ENCODE peak calls at places on chromosomes 11 and 22, in nine cellular contexts. One of them, this sample, is unnamed.

GRCh38 chr11:68890490-68891231 is 13.0 kb downstream of the MRPL21 start:
- DNase-seq in CD8-positive, alpha-beta T cell: no peak
- DNase-seq in HFFc6: peak
- DNase-seq in psoas muscle: peak
- DNase-seq in lower lobe of right lung: peak
- DNase-seq in nephron progenitor cell: no peak
- DNase-seq in tibial nerve: peak
- DNase-seq in type B pancreatic cell: no peak
- DNase-seq in thoracic aorta: peak
- DNase-seq in this sample: peak

GRCh38 chr22:49042066-49042465 is 785.6 kb downstream of the BRD1 start:
- DNase-seq in CD8-positive, alpha-beta T cell: no peak
- DNase-seq in HFFc6: no peak
- DNase-seq in psoas muscle: no peak
- DNase-seq in lower lobe of right lung: no peak
- DNase-seq in nephron progenitor cell: no peak
- DNase-seq in tibial nerve: no peak
- DNase-seq in type B pancreatic cell: no peak
- DNase-seq in thoracic aorta: no peak
- DNase-seq in this sample: no peak

GRCh38 chr11:46247664-46248063 is 29.8 kb upstream of the CREB3L1 start:
- DNase-seq in CD8-positive, alpha-beta T cell: no peak
- DNase-seq in HFFc6: no peak
- DNase-seq in psoas muscle: no peak
- DNase-seq in lower lobe of right lung: no peak
- DNase-seq in nephron progenitor cell: peak
- DNase-seq in tibial nerve: no peak
- DNase-seq in type B pancreatic cell: no peak
- DNase-seq in thoracic aorta: no peak
- DNase-seq in this sample: no peak

GRCh38 chr11:17008099-17008498 is 6.1 kb downstream of the PLEKHA7 start:
- DNase-seq in CD8-positive, alpha-beta T cell: no peak
- DNase-seq in HFFc6: no peak
- DNase-seq in psoas muscle: peak
- DNase-seq in lower lobe of right lung: no peak
- DNase-seq in nephron progenitor cell: no peak
- DNase-seq in tibial nerve: no peak
- DNase-seq in type B pancreatic cell: no peak
- DNase-seq in thoracic aorta: no peak
- DNase-seq in this sample: no peak

GRCh38 chr11:115333106-115333505 is 171.1 kb downstream of the CADM1 start:
- DNase-seq in CD8-positive, alpha-beta T cell: no peak
- DNase-seq in HFFc6: no peak
- DNase-seq in psoas muscle: no peak
- DNase-seq in lower lobe of right lung: no peak
- DNase-seq in nephron progenitor cell: no peak
- DNase-seq in tibial nerve: no peak
- DNase-seq in type B pancreatic cell: no peak
- DNase-seq in thoracic aorta: no peak
- DNase-seq in this sample: no peak

GRCh38 chr22:31106651-31107205 is 640 bp downstream of the SELENOM start:
- DNase-seq in CD8-positive, alpha-beta T cell: no peak
- DNase-seq in HFFc6: no peak
- DNase-seq in psoas muscle: no peak
- DNase-seq in lower lobe of right lung: no peak
- DNase-seq in nephron progenitor cell: no peak
- DNase-seq in tibial nerve: no peak
- DNase-seq in type B pancreatic cell: no peak
- DNase-seq in thoracic aorta: no peak
- DNase-seq in this sample: peak

GRCh38 chr11:68090706-68091105 is 30.5 kb downstream of the CHKA start:
- DNase-seq in CD8-positive, alpha-beta T cell: no peak
- DNase-seq in HFFc6: no peak
- DNase-seq in psoas muscle: no peak
- DNase-seq in lower lobe of right lung: no peak
- DNase-seq in nephron progenitor cell: no peak
- DNase-seq in tibial nerve: no peak
- DNase-seq in type B pancreatic cell: no peak
- DNase-seq in thoracic aorta: no peak
- DNase-seq in this sample: no peak

GRCh38 chr11:78822931-78823423 is 248.3 kb upstream of the NARS2 start:
- DNase-seq in CD8-positive, alpha-beta T cell: no peak
- DNase-seq in HFFc6: no peak
- DNase-seq in psoas muscle: no peak
- DNase-seq in lower lobe of right lung: peak
- DNase-seq in nephron progenitor cell: no peak
- DNase-seq in tibial nerve: no peak
- DNase-seq in type B pancreatic cell: no peak
- DNase-seq in thoracic aorta: no peak
- DNase-seq in this sample: no peak

GRCh38 chr11:22173532-22173931 is 19.4 kb upstream of the ANO5 start:
- DNase-seq in CD8-positive, alpha-beta T cell: no peak
- DNase-seq in HFFc6: no peak
- DNase-seq in psoas muscle: no peak
- DNase-seq in lower lobe of right lung: no peak
- DNase-seq in nephron progenitor cell: no peak
- DNase-seq in tibial nerve: no peak
- DNase-seq in type B pancreatic cell: no peak
- DNase-seq in thoracic aorta: no peak
- DNase-seq in this sample: no peak

GRCh38 chr11:22165799-22166548 is 26.9 kb upstream of the ANO5 start:
- DNase-seq in CD8-positive, alpha-beta T cell: no peak
- DNase-seq in HFFc6: no peak
- DNase-seq in psoas muscle: no peak
- DNase-seq in lower lobe of right lung: no peak
- DNase-seq in nephron progenitor cell: no peak
- DNase-seq in tibial nerve: no peak
- DNase-seq in type B pancreatic cell: no peak
- DNase-seq in thoracic aorta: no peak
- DNase-seq in this sample: no peak

GRCh38 chr11:22165087-22165486 is 27.8 kb upstream of the ANO5 start:
- DNase-seq in CD8-positive, alpha-beta T cell: no peak
- DNase-seq in HFFc6: no peak
- DNase-seq in psoas muscle: no peak
- DNase-seq in lower lobe of right lung: no peak
- DNase-seq in nephron progenitor cell: no peak
- DNase-seq in tibial nerve: no peak
- DNase-seq in type B pancreatic cell: no peak
- DNase-seq in thoracic aorta: no peak
- DNase-seq in this sample: no peak

DNA sequence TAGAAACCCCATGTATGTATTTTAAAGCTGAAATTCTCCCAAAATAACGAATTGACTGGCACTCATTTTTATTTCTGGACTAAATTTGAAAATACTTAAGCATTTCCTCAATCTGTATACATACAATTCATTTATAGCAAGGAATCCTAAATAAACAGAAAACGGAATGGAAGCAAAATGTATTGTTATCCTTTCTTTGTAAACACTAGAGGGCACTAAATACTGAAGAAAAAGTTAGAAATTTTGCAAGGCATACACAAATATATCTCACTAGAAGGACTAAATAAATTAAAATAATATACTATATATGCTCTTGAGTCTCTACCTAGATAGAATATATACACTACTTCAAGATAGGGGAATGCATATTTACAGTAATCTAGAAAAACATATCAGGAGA is 23.1 kb upstream of the ANO5 start:
- DNase-seq in CD8-positive, alpha-beta T cell: no peak
- DNase-seq in HFFc6: no peak
- DNase-seq in psoas muscle: no peak
- DNase-seq in lower lobe of right lung: no peak
- DNase-seq in nephron progenitor cell: no peak
- DNase-seq in tibial nerve: no peak
- DNase-seq in type B pancreatic cell: no peak
- DNase-seq in thoracic aorta: no peak
- DNase-seq in this sample: no peak
- TF ChIP-seq CTCF in CD8-positive, alpha-beta T cell: no peak
- TF ChIP-seq CTCF in HFFc6: peak
- TF ChIP-seq CTCF in psoas muscle: peak
- TF ChIP-seq CTCF in lower lobe of right lung: peak
- TF ChIP-seq CTCF in nephron progenitor cell: peak
- TF ChIP-seq CTCF in tibial nerve: peak
- TF ChIP-seq CTCF in type B pancreatic cell: peak
- TF ChIP-seq CTCF in thoracic aorta: peak
- TF ChIP-seq CTCF in this sample: no peak

GRCh38 chr22:21945453-21946261 is 7.0 kb downstream of the PPM1F start:
- DNase-seq in CD8-positive, alpha-beta T cell: no peak
- DNase-seq in HFFc6: no peak
- DNase-seq in psoas muscle: no peak
- DNase-seq in lower lobe of right lung: no peak
- DNase-seq in nephron progenitor cell: no peak
- DNase-seq in tibial nerve: no peak
- DNase-seq in type B pancreatic cell: peak
- DNase-seq in thoracic aorta: no peak
- DNase-seq in this sample: no peak

GRCh38 chr22:21948824-21949568 is 3.7 kb downstream of the PPM1F start:
- DNase-seq in CD8-positive, alpha-beta T cell: no peak
- DNase-seq in HFFc6: no peak
- DNase-seq in psoas muscle: no peak
- DNase-seq in lower lobe of right lung: no peak
- DNase-seq in nephron progenitor cell: no peak
- DNase-seq in tibial nerve: no peak
- DNase-seq in type B pancreatic cell: no peak
- DNase-seq in thoracic aorta: no peak
- DNase-seq in this sample: no peak

GRCh38 chr22:21948390-21948789 is 4.3 kb downstream of the PPM1F start:
- DNase-seq in CD8-positive, alpha-beta T cell: no peak
- DNase-seq in HFFc6: no peak
- DNase-seq in psoas muscle: no peak
- DNase-seq in lower lobe of right lung: no peak
- DNase-seq in nephron progenitor cell: no peak
- DNase-seq in tibial nerve: no peak
- DNase-seq in type B pancreatic cell: peak
- DNase-seq in thoracic aorta: no peak
- DNase-seq in this sample: no peak

GRCh38 chr22:21946262-21946925 is 6.3 kb downstream of the PPM1F start:
- DNase-seq in CD8-positive, alpha-beta T cell: no peak
- DNase-seq in HFFc6: no peak
- DNase-seq in psoas muscle: no peak
- DNase-seq in lower lobe of right lung: no peak
- DNase-seq in nephron progenitor cell: no peak
- DNase-seq in tibial nerve: no peak
- DNase-seq in type B pancreatic cell: peak
- DNase-seq in thoracic aorta: no peak
- DNase-seq in this sample: no peak

DNA sequence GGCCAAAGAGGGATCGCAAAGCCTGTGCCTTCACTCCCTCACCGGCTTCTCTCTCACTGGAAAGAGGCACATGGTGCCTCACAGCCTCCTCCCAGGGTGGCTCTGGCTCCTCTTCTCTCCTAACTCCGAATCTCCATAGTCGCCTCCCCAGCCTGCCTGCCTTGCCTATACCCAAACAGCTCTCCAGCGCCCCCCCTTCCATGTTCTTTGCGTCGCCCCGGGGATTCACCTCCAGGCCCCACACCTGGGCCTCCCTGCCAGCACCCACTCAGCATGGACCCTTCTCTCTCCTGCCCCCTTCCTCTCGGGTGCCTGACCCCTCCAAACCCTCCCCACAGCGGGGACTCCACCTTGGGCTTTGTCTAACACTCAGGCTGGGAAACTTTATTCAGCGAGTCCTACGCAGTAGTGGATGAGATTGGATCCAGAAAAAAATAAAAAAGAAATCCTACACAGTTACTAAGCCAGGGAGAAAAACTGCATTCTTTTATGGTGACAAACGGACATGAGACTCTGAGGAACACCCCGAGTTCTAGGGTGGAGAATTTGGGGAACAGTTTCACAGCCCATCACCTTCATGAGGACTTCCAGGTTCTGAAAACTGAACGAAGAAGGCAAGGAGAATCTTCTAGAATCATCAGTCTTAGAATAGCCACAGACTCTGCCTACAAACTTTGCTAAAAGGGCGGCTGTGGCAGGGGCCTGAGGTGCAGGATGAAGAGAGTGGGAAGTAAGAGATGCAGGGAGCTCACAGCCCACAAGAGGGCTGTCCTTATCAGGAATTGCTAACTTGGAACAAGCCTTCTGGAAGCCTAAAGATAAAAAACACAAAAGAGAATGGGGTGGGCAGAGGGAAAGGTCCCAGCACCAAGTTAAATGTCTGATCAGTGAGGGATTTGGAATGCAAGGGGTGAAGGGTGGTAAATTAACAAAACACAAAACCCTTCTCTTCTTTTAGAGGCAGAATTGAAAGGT is 5.3 kb downstream of the PPM1F start:
- DNase-seq in CD8-positive, alpha-beta T cell: no peak
- DNase-seq in HFFc6: peak
- DNase-seq in psoas muscle: no peak
- DNase-seq in lower lobe of right lung: no peak
- DNase-seq in nephron progenitor cell: no peak
- DNase-seq in tibial nerve: no peak
- DNase-seq in type B pancreatic cell: peak
- DNase-seq in thoracic aorta: no peak
- DNase-seq in this sample: no peak
- TF ChIP-seq CTCF in CD8-positive, alpha-beta T cell: no peak
- TF ChIP-seq CTCF in HFFc6: peak
- TF ChIP-seq CTCF in psoas muscle: peak
- TF ChIP-seq CTCF in lower lobe of right lung: peak
- TF ChIP-seq CTCF in nephron progenitor cell: peak
- TF ChIP-seq CTCF in tibial nerve: peak
- TF ChIP-seq CTCF in type B pancreatic cell: peak
- TF ChIP-seq CTCF in thoracic aorta: peak
- TF ChIP-seq CTCF in this sample: peak

DNA sequence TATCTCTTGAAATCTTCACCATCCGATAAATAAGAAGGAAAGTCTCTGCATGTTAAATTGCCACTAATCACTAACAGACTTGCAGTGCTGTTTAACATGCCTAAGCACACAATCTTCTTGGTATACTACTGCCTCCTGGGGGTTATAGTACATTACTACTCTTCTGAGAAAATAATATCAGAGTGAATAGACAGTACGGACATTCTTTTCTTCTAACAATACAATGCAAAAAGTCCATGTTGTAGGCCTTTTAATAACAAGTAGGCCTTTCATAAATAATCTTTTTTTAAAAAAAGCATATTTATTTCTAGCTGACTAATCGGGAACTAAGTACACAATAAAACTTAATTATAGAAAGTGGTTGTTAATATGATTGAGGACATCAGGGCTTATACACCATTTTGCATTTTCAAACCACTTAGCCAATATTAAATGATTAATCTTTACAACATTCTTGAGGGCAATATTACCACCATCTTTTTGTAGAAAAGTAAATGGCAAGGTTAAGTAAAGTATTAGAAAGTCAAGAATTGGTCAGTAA is 84.8 kb downstream of the TTC28 start:
- DNase-seq in CD8-positive, alpha-beta T cell: no peak
- DNase-seq in HFFc6: peak
- DNase-seq in psoas muscle: no peak
- DNase-seq in lower lobe of right lung: no peak
- DNase-seq in nephron progenitor cell: no peak
- DNase-seq in tibial nerve: no peak
- DNase-seq in type B pancreatic cell: no peak
- DNase-seq in thoracic aorta: no peak
- DNase-seq in this sample: no peak
- TF ChIP-seq CTCF in CD8-positive, alpha-beta T cell: peak
- TF ChIP-seq CTCF in HFFc6: peak
- TF ChIP-seq CTCF in psoas muscle: peak
- TF ChIP-seq CTCF in lower lobe of right lung: peak
- TF ChIP-seq CTCF in nephron progenitor cell: peak
- TF ChIP-seq CTCF in tibial nerve: peak
- TF ChIP-seq CTCF in type B pancreatic cell: peak
- TF ChIP-seq CTCF in thoracic aorta: peak
- TF ChIP-seq CTCF in this sample: peak

DNA sequence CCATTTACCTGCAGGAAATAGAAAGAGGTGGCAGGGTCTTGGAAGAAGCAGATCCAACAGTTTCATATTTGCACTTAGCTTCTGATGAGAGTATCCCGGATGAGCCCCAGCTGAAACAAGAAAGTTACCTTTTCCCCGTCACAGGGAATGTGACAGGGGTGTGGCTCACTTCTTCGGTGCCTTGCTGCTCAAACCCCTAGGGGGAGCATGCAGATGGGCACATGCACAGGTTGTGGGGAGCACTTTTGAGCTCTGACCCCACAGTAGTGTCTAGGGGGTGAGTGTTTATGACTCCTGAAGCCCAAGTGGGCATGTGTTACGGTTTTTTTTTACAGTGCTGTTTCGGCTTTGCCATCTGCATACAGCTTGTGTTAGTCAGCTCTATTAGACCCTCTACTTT is 1221.0 kb downstream of the JRKL start:
- DNase-seq in CD8-positive, alpha-beta T cell: no peak
- DNase-seq in HFFc6: no peak
- DNase-seq in psoas muscle: no peak
- DNase-seq in lower lobe of right lung: no peak
- DNase-seq in nephron progenitor cell: no peak
- DNase-seq in tibial nerve: no peak
- DNase-seq in type B pancreatic cell: no peak
- DNase-seq in thoracic aorta: no peak
- DNase-seq in this sample: no peak
- TF ChIP-seq CTCF in CD8-positive, alpha-beta T cell: no peak
- TF ChIP-seq CTCF in HFFc6: peak
- TF ChIP-seq CTCF in psoas muscle: no peak
- TF ChIP-seq CTCF in lower lobe of right lung: no peak
- TF ChIP-seq CTCF in nephron progenitor cell: no peak
- TF ChIP-seq CTCF in tibial nerve: no peak
- TF ChIP-seq CTCF in type B pancreatic cell: no peak
- TF ChIP-seq CTCF in thoracic aorta: no peak
- TF ChIP-seq CTCF in this sample: no peak